ENCODE peak calls at places on chromosomes 13 and 19, in seven cellular contexts. K is NCI-H2171 treated with DMSO at 0.1 percent for 48 hours; P is activated naive CD4-positive, alpha-beta T cell treated with Interleukin-2 at 50 U/mL for 16 hours; N is stimulated activated CD4-positive, alpha-beta T cell treated with anti-CD3 and anti-CD28 coated beads, Interleukin-1b, Interleukin-23, amount 100 ng/mL, for 4 hours; G is C1 segment of cervical spinal cord; V is dermis blood vessel endothelial cell; I is NCI-H1092. X is an unnamed sample.

GRCh38 chr19:1063030-1063908 is 3.7 kb upstream of the ARHGAP45 start:
- DNase-seq in K (no peak), P (peak), N (no peak), G (no peak), V (peak), I (no peak), X (peak)

GRCh38 chr19:38264486-38265212 is at the start of gene SPINT2:
- DNase-seq in K (peak), P (no peak), N (peak), G (no peak), V (no peak), I (peak), X (peak)

GRCh38 chr19:1851581-1852293 is 3.5 kb upstream of the REXO1 start:
- DNase-seq in K (no peak), P (peak), N (peak), G (no peak), V (no peak), I (peak), X (peak)

GRCh38 chr19:6480843-6481415 is 658 bp downstream of the DENND1C start:
- DNase-seq in K (no peak), P (peak), N (no peak), G (no peak), V (no peak), I (no peak), X (peak)

GRCh38 chr19:38826856-38827551 is 4.6 kb downstream of the ECH1 start:
- DNase-seq in K (no peak), P (no peak), N (no peak), G (no peak), V (no peak), I (no peak), X (no peak)

GRCh38 chr13:48255954-48256353 is 22.9 kb downstream of the ITM2B start:
- DNase-seq in K (no peak), P (no peak), N (no peak), G (no peak), V (no peak), I (no peak), X (no peak)

GRCh38 chr19:49165111-49165750 is 7.6 kb downstream of the TRPM4 start:
- DNase-seq in K (no peak), P (no peak), N (no peak), G (no peak), V (peak), I (no peak), X (no peak)

GRCh38 chr13:27018230-27018875 is 153.3 kb downstream of the USP12 start:
- DNase-seq in K (no peak), P (no peak), N (no peak), G (no peak), V (no peak), I (no peak), X (no peak)

GRCh38 chr13:68099616-68100015 is 869.5 kb upstream of the PCDH9 start:
- DNase-seq in K (no peak), P (no peak), N (no peak), G (no peak), V (no peak), I (no peak), X (no peak)

GRCh38 chr19:18257503-18258470 is 16.5 kb downstream of the IQCN start:
- DNase-seq in K (no peak), P (no peak), N (no peak), G (no peak), V (no peak), I (no peak), X (no peak)

GRCh38 chr13:94063096-94063495 is 416.4 kb downstream of the DCT start:
- DNase-seq in K (no peak), P (no peak), N (no peak), G (no peak), V (no peak), I (no peak), X (no peak)

GRCh38 chr19:44738161-44738535 is 10.4 kb upstream of the BCL3 start:
- DNase-seq in K (no peak), P (no peak), N (no peak), G (no peak), V (no peak), I (no peak), X (no peak)

GRCh38 chr13:41460930-41461329 is 3.6 kb downstream of the RGCC start:
- DNase-seq in K (no peak), P (no peak), N (no peak), G (no peak), V (no peak), I (no peak), X (no peak)

GRCh38 chr13:82758056-82758455 is 1124.2 kb downstream of the SLITRK1 start:
- DNase-seq in K (peak), P (no peak), N (no peak), G (no peak), V (no peak), I (no peak), X (no peak)

GRCh38 chr19:45515807-45516401 is 8.6 kb downstream of the VASP start:
- DNase-seq in K (no peak), P (no peak), N (no peak), G (no peak), V (no peak), I (no peak), X (peak)

GRCh38 chr13:28049215-28049614 is 51.2 kb downstream of the FLT3 start:
- DNase-seq in K (no peak), P (no peak), N (no peak), G (no peak), V (no peak), I (no peak), X (no peak)

GRCh38 chr13:25046985-25047660 is 48.8 kb upstream of the PABPC3 start:
- DNase-seq in K (peak), P (no peak), N (no peak), G (no peak), V (peak), I (no peak), X (no peak)

GRCh38 chr19:45790942-45791341 is 1.7 kb downstream of the DMWD start:
- DNase-seq in K (no peak), P (peak), N (no peak), G (no peak), V (no peak), I (no peak), X (peak)

GRCh38 chr13:114143806-114144605 is 11.6 kb upstream of the RASA3 start:
- DNase-seq in K (no peak), P (peak), N (no peak), G (no peak), V (no peak), I (no peak), X (peak)

GRCh38 chr13:28097503-28097902 is 2.9 kb downstream of the FLT3 start:
- DNase-seq in K (no peak), P (no peak), N (no peak), G (no peak), V (no peak), I (no peak), X (no peak)

GRCh38 chr13:51645154-51645650 is 60.9 kb downstream of the WDFY2 start:
- DNase-seq in K (peak), P (peak), N (no peak), G (no peak), V (peak), I (no peak), X (peak)